ENCODE peak calls at places on chromosomes 13 and 19, in ten cellular contexts. I is GDM1; Z is AG04449; E is stimulated activated CD4-positive, alpha-beta T cell treated with anti-CD3 and anti-CD28 coated beads, Interleukin-4, amount 100 ng/mL, for 4 hours; U is non-pigmented ciliary epithelial cell; B is GF-D8; O is lower lobe of right lung; X is H7; J is head of caudate nucleus; R is vagina. S is an unnamed sample.

GRCh38 chr19:45471866-45472556 is 4.2 kb downstream of the FOSB start:
- DNase-seq in E (no peak), Z (no peak), U (no peak), I (no peak), J (no peak), O (no peak), B (no peak), R (no peak), X (no peak), S (no peak)

GRCh38 chr19:57192993-57193392 is 1.7 kb downstream of the ZNF264 start:
- DNase-seq in I (no peak), O (no peak), X (no peak), B (no peak), J (no peak), R (no peak), U (no peak), Z (no peak), E (no peak), S (no peak)

GRCh38 chr19:40744554-40745401 is 5.5 kb downstream of the ACTMAP start:
- DNase-seq in E (no peak), I (no peak), R (no peak), O (peak; percentile 63), X (peak; percentile 80), B (no peak), U (no peak), Z (no peak), J (no peak), S (no peak)

GRCh38 chr19:12872941-12873890 is 8.0 kb downstream of the DNASE2 start:
- DNase-seq in R (no peak), E (no peak), O (peak; percentile 83), Z (no peak), U (no peak), B (no peak), J (peak; percentile 63), X (peak; percentile 79), I (no peak), S (no peak)

GRCh38 chr19:30074096-30074495 is 132.1 kb downstream of the URI1 start:
- DNase-seq in R (no peak), I (no peak), U (no peak), E (no peak), J (no peak), Z (no peak), B (no peak), X (no peak), O (no peak), S (no peak)

GRCh38 chr13:101447852-101448251 is 4.6 kb upstream of the ITGBL1 start:
- DNase-seq in B (no peak), Z (no peak), O (no peak), I (no peak), R (no peak), U (no peak), J (no peak), E (no peak), X (no peak), S (no peak)

GRCh38 chr13:43057653-43058317 is 34.4 kb downstream of the DNAJC15 start:
- DNase-seq in E (no peak), B (no peak), O (no peak), R (no peak), X (no peak), I (no peak), U (peak; percentile 27), J (no peak), Z (no peak), S (no peak)

GRCh38 chr13:106318941-106319411 is 216.5 kb downstream of the EFNB2 start:
- DNase-seq in J (no peak), O (no peak), U (peak; percentile 99), I (no peak), X (peak; percentile 13), R (no peak), Z (peak; percentile 86), E (no peak), B (no peak), S (no peak)

GRCh38 chr19:49056101-49056901 is 1.2 kb downstream of the CGB7 start:
- DNase-seq in O (peak; percentile 70), R (no peak), I (no peak), X (peak; percentile 97), Z (no peak), B (no peak), J (no peak), E (peak; percentile 53), U (no peak), S (no peak)

GRCh38 chr13:74132768-74133656 is 1.2 kb downstream of the KLF12 start:
- DNase-seq in R (no peak), J (peak; percentile 18), O (peak; percentile 52), Z (no peak), I (no peak), X (peak; percentile 56), B (no peak), U (no peak), E (peak; percentile 22), S (no peak)

GRCh38 chr13:83752141-83752540 is 130.1 kb downstream of the SLITRK1 start:
- DNase-seq in J (no peak), X (no peak), E (no peak), Z (peak; percentile 7), O (no peak), U (peak; percentile 60), B (no peak), I (no peak), R (no peak), S (no peak)

GRCh38 chr13:48291730-48292129 is 11.8 kb upstream of the RB1 start:
- DNase-seq in E (no peak), I (no peak), B (no peak), O (no peak), J (no peak), R (no peak), U (no peak), Z (no peak), X (no peak), S (no peak)

GRCh38 chr13:82791035-82791434 is 1091.2 kb downstream of the SLITRK1 start:
- DNase-seq in U (no peak), X (no peak), J (no peak), Z (no peak), R (no peak), I (no peak), E (no peak), B (no peak), O (no peak), S (no peak)

GRCh38 chr13:74573654-74574053 is 439.4 kb upstream of the KLF12 start:
- DNase-seq in I (no peak), B (no peak), O (no peak), E (no peak), Z (no peak), U (no peak), X (peak; percentile 29), R (no peak), J (no peak), S (no peak)

GRCh38 chr13:95708390-95708774 is 31.4 kb downstream of the DNAJC3 start:
- DNase-seq in Z (no peak), J (no peak), O (no peak), I (no peak), R (no peak), B (peak; percentile 39), U (no peak), X (no peak), E (no peak), S (no peak)

GRCh38 chr13:51303063-51303552 is 36.4 kb upstream of the SERPINE3 start:
- DNase-seq in E (no peak), B (no peak), O (no peak), J (no peak), X (peak; percentile 60), U (no peak), R (no peak), Z (no peak), I (no peak), S (peak; percentile 74)

GRCh38 chr19:35755550-35756371 is 1.1 kb downstream of the HSPB6 start:
- DNase-seq in J (no peak), B (no peak), I (no peak), X (peak; percentile 81), E (peak; percentile 56), Z (no peak), R (peak; percentile 95), U (no peak), O (no peak), S (no peak)

GRCh38 chr19:18156841-18157464 is 4.0 kb downstream of the PIK3R2 start:
- DNase-seq in J (peak; percentile 71), O (peak; percentile 92), I (no peak), B (no peak), Z (peak; percentile 12), X (peak; percentile 76), U (peak; percentile 41), R (no peak), E (no peak), S (no peak)

GRCh38 chr19:48121909-48122371 is 11.3 kb upstream of the PLA2G4C start:
- DNase-seq in O (no peak), Z (no peak), B (no peak), J (no peak), E (no peak), I (peak; percentile 19), X (no peak), U (no peak), R (no peak), S (no peak)

GRCh38 chr13:32849369-32849768 is 166.9 kb upstream of the KL start:
- DNase-seq in X (no peak), B (no peak), E (no peak), I (no peak), U (no peak), J (no peak), Z (no peak), O (no peak), R (peak; percentile 76), S (no peak)

GRCh38 chr13:109156181-109156935 is 526.9 kb downstream of the MYO16 start:
- DNase-seq in X (no peak), J (no peak), R (no peak), E (no peak), Z (peak; percentile 45), O (no peak), I (no peak), B (no peak), U (peak; percentile 78), S (no peak)

GRCh38 chr19:28932446-28932845 is 280.5 kb downstream of the UQCRFS1 start:
- DNase-seq in J (no peak), Z (no peak), I (no peak), U (no peak), O (no peak), B (no peak), R (no peak), X (no peak), E (no peak), S (no peak)

GRCh38 chr19:2274937-2275535 is 6.9 kb downstream of the PEAK3 start:
- DNase-seq in O (peak; percentile 80), E (no peak), R (no peak), U (no peak), Z (no peak), I (peak; percentile 65), X (peak; percentile 92), J (peak; percentile 81), B (peak; percentile 23), S (peak; percentile 68)

GRCh38 chr13:20254076-20254475 is 22.0 kb upstream of the GJB6 start:
- DNase-seq in J (no peak), O (no peak), U (no peak), I (no peak), X (no peak), R (no peak), Z (no peak), B (no peak), E (no peak), S (no peak)

GRCh38 chr13:98273824-98274786 is 97.0 kb upstream of the RNF113B start:
- DNase-seq in B (no peak), Z (no peak), R (no peak), J (no peak), E (no peak), X (peak; percentile 64), I (no peak), U (no peak), O (no peak), S (no peak)

GRCh38 chr13:49292742-49293498 is 45.2 kb downstream of the CDADC1 start:
- DNase-seq in R (no peak), E (no peak), O (no peak), X (no peak), U (peak; percentile 68), I (no peak), J (peak; percentile 62), Z (no peak), B (peak; percentile 25), S (no peak)

GRCh38 chr19:48985711-48986110 is 7.4 kb downstream of the GYS1 start:
- DNase-seq in I (no peak), J (no peak), R (no peak), U (no peak), X (no peak), E (no peak), Z (no peak), O (no peak), B (no peak), S (no peak)

GRCh38 chr19:45305421-45305820 is 17.3 kb downstream of the CKM start:
- DNase-seq in E (no peak), O (no peak), Z (no peak), I (no peak), X (peak; percentile 79), J (no peak), U (no peak), B (no peak), R (no peak), S (no peak)